ENCODE peak calls at places on chromosomes 1 and 21, in five cellular contexts. A is H1, J is breast epithelium, Y is K562, W is transverse colon. C is an unnamed sample.

GRCh38 chr1:200558866-200559459 is 61.6 kb downstream of the KIF14 start:
- DNase-seq in Y (peak; percentile 57), J (no peak), W (no peak), A (no peak), C (peak; percentile 51)

GRCh38 chr1:185857447-185857846 is 123.3 kb downstream of the HMCN1 start:
- DNase-seq in W (no peak), J (no peak), Y (no peak), A (no peak), C (no peak)

GRCh38 chr1:111448482-111448917 is 556 bp downstream of the WDR77 start:
- DNase-seq in A (no peak), J (peak; percentile 27), Y (peak; percentile 48), W (no peak), C (no peak)

GRCh38 chr1:153880962-153881361 is 41.8 kb downstream of the GATAD2B start:
- DNase-seq in A (no peak), W (peak; percentile 88), Y (peak; percentile 71), J (peak; percentile 52), C (no peak)

GRCh38 chr1:219188331-219188803 is 14.7 kb downstream of the LYPLAL1 start:
- DNase-seq in J (no peak), A (no peak), Y (no peak), W (no peak), C (no peak)

GRCh38 chr1:42142894-42143675 is 10.1 kb upstream of the GUCA2B start:
- DNase-seq in A (peak; percentile 14), W (no peak), Y (no peak), J (no peak), C (no peak)

GRCh38 chr1:84506729-84507453 is 510 bp upstream of the GNG5 start:
- DNase-seq in Y (peak; percentile 6), A (no peak), J (no peak), W (no peak), C (no peak)

GRCh38 chr1:235045034-235045690 is 83.5 kb downstream of the TOMM20 start:
- DNase-seq in W (no peak), J (no peak), A (no peak), Y (no peak), C (no peak)

GRCh38 chr1:225754940-225755635 is 22.5 kb upstream of the SRP9 start:
- DNase-seq in Y (no peak), A (no peak), J (no peak), W (peak; percentile 35), C (no peak)

GRCh38 chr1:194024659-194025058 is 838.2 kb upstream of the B3GALT2 start:
- DNase-seq in W (no peak), A (no peak), Y (no peak), J (no peak), C (no peak)

GRCh38 chr1:201137579-201138310 is 10.8 kb upstream of the ASCL5 start:
- DNase-seq in Y (no peak), W (peak; percentile 47), A (no peak), J (no peak), C (no peak)

GRCh38 chr1:201750934-201751333 is 78.0 kb upstream of the IPO9 start:
- DNase-seq in A (no peak), W (no peak), Y (no peak), J (no peak), C (no peak)

GRCh38 chr1:1004780-1005697 is 5.1 kb upstream of the HES4 start:
- DNase-seq in Y (peak; percentile 86), W (peak; percentile 36), J (no peak), A (no peak), C (no peak)

GRCh38 chr1:179876289-179876715 is 1.3 kb downstream of the TOR1AIP2 start:
- DNase-seq in Y (peak; percentile 60), W (peak; percentile 10), J (no peak), A (no peak), C (no peak)

GRCh38 chr1:54126271-54126815 is 26.5 kb downstream of the CDCP2 start:
- DNase-seq in A (no peak), Y (no peak), J (no peak), W (no peak), C (no peak)

DNA sequence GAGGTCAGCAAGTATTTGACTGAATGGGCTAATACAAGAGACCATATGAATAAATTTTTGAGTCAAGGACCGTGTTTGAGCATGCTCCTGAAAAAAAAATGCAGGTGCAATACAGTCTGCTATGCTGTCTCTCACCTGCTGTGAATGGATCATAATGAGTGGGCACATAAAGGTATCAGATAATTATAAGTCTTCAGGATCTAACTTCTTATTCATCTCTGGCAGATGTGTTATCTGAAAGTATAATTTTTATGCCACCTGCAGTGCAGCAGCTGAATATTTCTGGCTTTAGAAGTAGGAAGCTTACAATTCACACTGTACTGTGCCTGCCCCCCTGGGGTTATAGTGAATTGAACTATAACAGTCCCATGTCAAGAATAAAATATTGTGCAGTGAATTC is 333.3 kb downstream of the MRPL39 start:
- DNase-seq in A (no peak), W (no peak), Y (no peak), J (no peak), C (no peak)
- TF ChIP-seq POLR2AphosphoS5 in A (no peak), W (no peak), Y (no peak), J (no peak), C (no peak)

GRCh38 chr1:25724986-25725385 is 75.0 kb upstream of the SELENON start:
- DNase-seq in J (no peak), W (no peak), A (no peak), Y (no peak), C (no peak)

GRCh38 chr1:25724201-25724600 is 75.8 kb upstream of the SELENON start:
- DNase-seq in J (no peak), A (no peak), Y (no peak), W (no peak), C (no peak)

GRCh38 chr1:25727026-25727818 is 72.8 kb upstream of the SELENON start:
- DNase-seq in Y (no peak), J (no peak), A (no peak), W (no peak), C (no peak)

GRCh38 chr1:25723250-25723880 is 76.6 kb upstream of the SELENON start:
- DNase-seq in W (no peak), J (no peak), A (no peak), Y (no peak), C (no peak)

GRCh38 chr1:25725482-25725881 is 74.5 kb upstream of the SELENON start:
- DNase-seq in Y (no peak), J (no peak), W (no peak), A (no peak), C (no peak)
- TF ChIP-seq CTCF in Y (no peak), J (no peak), W (no peak), A (peak; percentile 37), C (peak; percentile 20)

DNA sequence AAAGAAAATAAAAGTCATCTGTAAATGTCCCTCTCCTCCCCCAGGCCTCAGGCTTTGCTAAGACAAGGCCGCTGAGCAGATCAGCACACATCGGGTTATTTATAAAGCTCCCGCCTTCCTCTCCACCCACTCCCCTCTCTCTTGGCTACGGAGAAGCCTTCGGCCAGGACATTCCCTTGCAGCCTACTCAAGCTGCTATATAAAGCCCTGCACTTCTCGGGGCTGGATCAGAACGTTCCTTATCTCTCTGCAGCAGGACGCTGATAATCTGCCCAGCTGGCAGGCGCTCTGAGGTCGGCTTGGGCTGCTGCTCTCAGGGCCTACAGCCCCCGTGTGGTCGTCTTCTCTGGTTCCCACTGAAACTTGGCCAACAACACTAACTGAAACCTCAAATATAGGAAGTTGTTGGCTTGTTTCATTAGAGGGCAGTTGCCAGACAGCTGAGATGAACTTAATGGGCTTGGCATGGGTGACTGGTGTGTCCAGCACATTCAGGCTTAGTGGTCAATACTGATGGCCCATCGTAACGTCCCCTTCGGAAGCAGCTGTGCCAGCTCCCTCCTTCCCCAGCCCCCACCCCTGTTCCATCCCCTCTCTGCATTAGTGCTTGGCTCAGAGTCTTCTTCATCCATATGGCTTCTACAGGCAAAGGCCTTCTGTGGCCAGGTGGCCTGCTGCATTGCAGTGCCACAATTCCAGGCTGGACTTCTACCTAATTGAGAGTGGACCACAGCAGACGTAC is 64.6 kb downstream of the IER5 start:
- DNase-seq in W (peak; percentile 74), Y (peak; percentile 99), J (peak; percentile 60), A (no peak), C (no peak)
- TF ChIP-seq POLR2AphosphoS5 in W (peak; percentile 86), Y (peak; percentile 99), J (peak; percentile 95), A (no peak), C (no peak)

GRCh38 chr1:49293016-49293415 is 516.3 kb upstream of the BEND5 start:
- DNase-seq in Y (no peak), A (no peak), J (no peak), W (no peak), C (no peak)

GRCh38 chr1:49294539-49294938 is 517.8 kb upstream of the BEND5 start:
- DNase-seq in Y (no peak), W (no peak), A (no peak), J (no peak), C (no peak)

GRCh38 chr1:49297783-49298182 is 521.1 kb upstream of the BEND5 start:
- DNase-seq in A (no peak), W (no peak), J (no peak), Y (no peak), C (no peak)

GRCh38 chr1:49298304-49298703 is 521.6 kb upstream of the BEND5 start:
- DNase-seq in J (peak; percentile 18), A (no peak), Y (no peak), W (no peak), C (no peak)
- TF ChIP-seq CTCF in J (no peak), A (no peak), Y (no peak), W (no peak), C (no peak)